ENCODE peak calls at places on chromosomes 11 and 22, in eight cellular contexts. One of them, this sample, is unnamed.

GRCh38 chr22:29308791-29309262 is 2.4 kb downstream of the GAS2L1 start:
- DNase-seq in HCT116: no peak
- DNase-seq in ovary: peak
- DNase-seq in keratinocyte: peak
- DNase-seq in heart right ventricle: no peak
- DNase-seq in stomach: no peak
- DNase-seq in brain microvascular endothelial cell: peak
- DNase-seq in astrocyte of the spinal cord: peak
- DNase-seq in this sample: peak

GRCh38 chr11:122695076-122695620 is 39.6 kb downstream of the UBASH3B start:
- DNase-seq in astrocyte of the spinal cord: no peak
- DNase-seq in keratinocyte: no peak
- DNase-seq in brain microvascular endothelial cell: no peak
- DNase-seq in stomach: no peak
- DNase-seq in HCT116: no peak
- DNase-seq in heart right ventricle: no peak
- DNase-seq in ovary: no peak
- DNase-seq in this sample: no peak

GRCh38 chr11:100445231-100445735 is 241.8 kb upstream of the ARHGAP42 start:
- DNase-seq in brain microvascular endothelial cell: peak
- DNase-seq in HCT116: no peak
- DNase-seq in astrocyte of the spinal cord: peak
- DNase-seq in ovary: no peak
- DNase-seq in stomach: peak
- DNase-seq in heart right ventricle: no peak
- DNase-seq in keratinocyte: no peak
- DNase-seq in this sample: peak

GRCh38 chr11:134581966-134582787 is 170.1 kb upstream of the B3GAT1 start:
- DNase-seq in heart right ventricle: no peak
- DNase-seq in HCT116: no peak
- DNase-seq in keratinocyte: no peak
- DNase-seq in astrocyte of the spinal cord: no peak
- DNase-seq in stomach: no peak
- DNase-seq in ovary: no peak
- DNase-seq in brain microvascular endothelial cell: no peak
- DNase-seq in this sample: no peak

GRCh38 chr11:14448229-14448628 is 51.4 kb downstream of the COPB1 start:
- DNase-seq in ovary: no peak
- DNase-seq in heart right ventricle: no peak
- DNase-seq in HCT116: no peak
- DNase-seq in stomach: no peak
- DNase-seq in keratinocyte: no peak
- DNase-seq in astrocyte of the spinal cord: no peak
- DNase-seq in brain microvascular endothelial cell: no peak
- DNase-seq in this sample: no peak

GRCh38 chr11:76166314-76166713 is 40.0 kb downstream of the WNT11 start:
- DNase-seq in ovary: no peak
- DNase-seq in astrocyte of the spinal cord: no peak
- DNase-seq in brain microvascular endothelial cell: no peak
- DNase-seq in stomach: no peak
- DNase-seq in HCT116: no peak
- DNase-seq in heart right ventricle: no peak
- DNase-seq in keratinocyte: no peak
- DNase-seq in this sample: no peak

GRCh38 chr11:19679952-19680823 is 32.4 kb upstream of the NAV2 start:
- DNase-seq in brain microvascular endothelial cell: peak
- DNase-seq in ovary: peak
- DNase-seq in keratinocyte: peak
- DNase-seq in heart right ventricle: peak
- DNase-seq in astrocyte of the spinal cord: peak
- DNase-seq in HCT116: peak
- DNase-seq in stomach: peak
- DNase-seq in this sample: peak

GRCh38 chr11:1367721-1368120 is 22.0 kb upstream of the BRSK2 start:
- DNase-seq in ovary: no peak
- DNase-seq in heart right ventricle: no peak
- DNase-seq in astrocyte of the spinal cord: no peak
- DNase-seq in keratinocyte: no peak
- DNase-seq in brain microvascular endothelial cell: no peak
- DNase-seq in HCT116: no peak
- DNase-seq in stomach: no peak
- DNase-seq in this sample: no peak

GRCh38 chr22:45007946-45008852 is 1.6 kb downstream of the PHF21B start:
- DNase-seq in ovary: peak
- DNase-seq in HCT116: no peak
- DNase-seq in astrocyte of the spinal cord: peak
- DNase-seq in heart right ventricle: no peak
- DNase-seq in keratinocyte: no peak
- DNase-seq in stomach: no peak
- DNase-seq in brain microvascular endothelial cell: no peak
- DNase-seq in this sample: no peak

GRCh38 chr11:118180300-118180703 is 3.9 kb upstream of the SCN2B start:
- DNase-seq in brain microvascular endothelial cell: no peak
- DNase-seq in astrocyte of the spinal cord: no peak
- DNase-seq in heart right ventricle: peak
- DNase-seq in stomach: no peak
- DNase-seq in keratinocyte: no peak
- DNase-seq in ovary: peak
- DNase-seq in HCT116: peak
- DNase-seq in this sample: peak

GRCh38 chr11:18632841-18633240 is 1.3 kb downstream of the SPTY2D1 start:
- DNase-seq in ovary: no peak
- DNase-seq in stomach: no peak
- DNase-seq in heart right ventricle: no peak
- DNase-seq in HCT116: no peak
- DNase-seq in keratinocyte: no peak
- DNase-seq in brain microvascular endothelial cell: no peak
- DNase-seq in astrocyte of the spinal cord: no peak
- DNase-seq in this sample: no peak

GRCh38 chr11:106391771-106392412 is 314.4 kb downstream of the AASDHPPT start:
- DNase-seq in heart right ventricle: no peak
- DNase-seq in stomach: no peak
- DNase-seq in brain microvascular endothelial cell: no peak
- DNase-seq in keratinocyte: no peak
- DNase-seq in ovary: no peak
- DNase-seq in astrocyte of the spinal cord: peak
- DNase-seq in HCT116: no peak
- DNase-seq in this sample: peak

GRCh38 chr11:103325686-103326069 is 216.5 kb downstream of the DYNC2H1 start:
- DNase-seq in ovary: no peak
- DNase-seq in stomach: no peak
- DNase-seq in HCT116: no peak
- DNase-seq in brain microvascular endothelial cell: no peak
- DNase-seq in heart right ventricle: no peak
- DNase-seq in keratinocyte: no peak
- DNase-seq in astrocyte of the spinal cord: no peak
- DNase-seq in this sample: no peak

GRCh38 chr22:32564170-32565001 is 89.8 kb downstream of the FBXO7 start:
- DNase-seq in brain microvascular endothelial cell: peak
- DNase-seq in heart right ventricle: no peak
- DNase-seq in keratinocyte: no peak
- DNase-seq in HCT116: no peak
- DNase-seq in ovary: no peak
- DNase-seq in stomach: no peak
- DNase-seq in astrocyte of the spinal cord: peak
- DNase-seq in this sample: peak

GRCh38 chr11:12200359-12201015 is 90.1 kb downstream of the MICAL2 start:
- DNase-seq in keratinocyte: no peak
- DNase-seq in astrocyte of the spinal cord: peak
- DNase-seq in HCT116: no peak
- DNase-seq in ovary: no peak
- DNase-seq in brain microvascular endothelial cell: peak
- DNase-seq in stomach: no peak
- DNase-seq in heart right ventricle: no peak
- DNase-seq in this sample: peak

DNA sequence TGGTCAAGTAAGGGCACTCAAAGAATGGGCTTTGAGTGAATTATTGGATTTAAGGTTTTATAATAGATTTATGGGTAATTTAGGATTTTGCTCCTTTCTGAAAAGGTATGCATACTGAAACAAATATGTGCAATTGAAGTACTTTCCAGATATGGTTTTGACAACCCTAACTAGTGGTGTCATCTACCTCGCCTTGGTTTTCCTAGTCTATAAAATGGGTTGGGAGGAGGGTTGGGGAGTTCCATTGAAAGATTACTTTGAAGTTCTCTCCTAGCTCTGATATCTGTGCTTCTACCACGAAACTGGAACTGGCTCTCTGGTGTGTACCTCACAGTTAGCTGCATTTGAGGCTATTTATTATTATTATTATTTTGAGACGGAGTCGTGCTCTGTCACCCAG is 431 bp upstream of the SPTBN2 start:
- DNase-seq in stomach: no peak
- DNase-seq in ovary: no peak
- DNase-seq in heart right ventricle: no peak
- DNase-seq in keratinocyte: no peak
- DNase-seq in HCT116: no peak
- DNase-seq in brain microvascular endothelial cell: no peak
- DNase-seq in astrocyte of the spinal cord: no peak
- DNase-seq in this sample: no peak
- H3K4me3 ChIP-seq in stomach: no peak
- H3K4me3 ChIP-seq in ovary: no peak
- H3K4me3 ChIP-seq in heart right ventricle: no peak
- H3K4me3 ChIP-seq in keratinocyte: no peak
- H3K4me3 ChIP-seq in HCT116: no peak
- H3K4me3 ChIP-seq in brain microvascular endothelial cell: no peak
- H3K4me3 ChIP-seq in astrocyte of the spinal cord: no peak
- H3K4me3 ChIP-seq in this sample: no peak

DNA sequence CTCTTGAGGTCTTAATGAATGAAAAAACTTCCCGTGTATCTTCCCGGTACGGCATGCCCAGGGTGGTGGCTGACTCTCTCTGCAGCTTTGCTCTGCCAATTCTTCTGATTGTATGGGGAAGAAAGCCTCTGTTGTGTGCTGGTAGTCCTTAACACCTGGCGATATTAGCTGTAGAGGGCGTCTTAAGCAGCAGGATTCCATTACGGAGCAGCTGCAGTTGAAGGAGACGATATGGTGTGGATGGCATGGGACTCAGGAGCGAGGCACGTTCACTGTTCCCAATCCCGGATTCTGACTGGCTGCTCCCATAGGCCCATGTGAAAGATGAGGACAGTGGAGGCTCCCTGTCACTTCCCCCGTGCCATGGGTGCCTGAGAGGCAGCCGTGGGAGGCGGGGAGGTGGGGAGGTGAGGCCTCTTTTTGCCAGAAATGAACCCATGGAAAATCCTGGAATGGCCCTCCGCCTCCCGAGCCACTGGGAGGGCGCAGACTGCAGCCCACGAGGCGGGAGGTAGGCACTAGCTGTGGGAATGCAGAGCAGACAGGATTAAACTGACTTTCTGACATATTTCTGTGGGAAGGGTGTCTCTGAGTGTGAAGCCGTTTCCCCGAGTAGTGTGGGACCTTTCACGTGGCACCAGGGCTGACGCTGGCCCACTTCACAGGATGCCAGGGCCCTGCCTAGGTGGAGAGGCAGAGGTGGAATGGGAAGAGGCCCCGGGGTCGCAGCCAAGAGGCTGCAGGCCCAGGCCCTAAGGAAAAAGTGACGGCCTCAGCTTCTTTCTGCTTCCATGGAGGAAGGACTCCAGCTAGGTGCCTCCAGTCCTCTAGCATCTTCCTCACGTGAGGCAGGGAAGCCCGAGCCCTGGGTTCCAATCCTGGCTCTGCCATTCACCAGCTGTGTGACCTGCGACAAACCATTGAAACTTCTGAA is 121.4 kb upstream of the CD82 start:
- DNase-seq in heart right ventricle: no peak
- DNase-seq in ovary: no peak
- DNase-seq in stomach: peak
- DNase-seq in HCT116: no peak
- DNase-seq in astrocyte of the spinal cord: no peak
- DNase-seq in keratinocyte: no peak
- DNase-seq in brain microvascular endothelial cell: no peak
- DNase-seq in this sample: no peak
- TF ChIP-seq CTCF in heart right ventricle: no peak
- TF ChIP-seq CTCF in ovary: no peak
- TF ChIP-seq CTCF in stomach: no peak
- TF ChIP-seq CTCF in HCT116: no peak
- TF ChIP-seq CTCF in astrocyte of the spinal cord: no peak
- TF ChIP-seq CTCF in keratinocyte: peak
- TF ChIP-seq CTCF in brain microvascular endothelial cell: no peak
- TF ChIP-seq CTCF in this sample: no peak

DNA sequence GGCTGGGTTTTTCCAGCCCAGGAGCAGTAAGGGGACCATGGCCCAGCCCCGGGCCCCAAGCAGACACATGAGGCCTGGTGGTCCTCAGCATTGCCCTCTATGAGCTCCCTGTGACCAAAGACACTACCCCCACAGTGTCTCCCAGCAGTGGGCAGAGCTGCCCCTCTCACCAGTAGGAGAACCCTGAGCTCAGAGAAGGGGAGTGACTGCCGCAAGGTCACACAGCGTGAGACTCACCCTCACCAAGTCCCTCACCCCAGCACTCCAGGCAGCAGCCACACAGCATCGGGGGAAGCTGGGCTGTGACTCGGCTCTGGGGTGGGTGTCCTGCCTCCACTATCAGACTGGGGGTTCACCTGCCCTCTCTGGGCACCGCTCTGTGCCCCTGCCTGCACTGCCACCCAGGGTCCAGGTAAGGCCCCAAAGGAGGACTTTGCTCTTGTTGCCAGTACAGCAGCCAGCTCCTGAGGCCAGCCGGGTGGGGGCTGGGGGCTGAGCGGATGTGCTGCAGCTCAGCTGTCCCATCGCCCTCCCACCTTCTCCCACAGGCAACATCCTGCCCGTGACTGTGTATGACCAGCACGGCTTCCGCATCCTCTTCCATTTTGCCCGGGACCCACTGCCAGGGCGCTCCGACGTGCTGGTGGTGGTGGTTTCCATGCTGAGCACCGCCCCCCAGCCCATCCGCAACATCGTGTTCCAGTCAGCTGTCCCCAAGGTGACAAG is 7.9 kb upstream of the SH3BP1 start:
- DNase-seq in ovary: no peak
- DNase-seq in stomach: no peak
- DNase-seq in keratinocyte: no peak
- DNase-seq in heart right ventricle: no peak
- DNase-seq in astrocyte of the spinal cord: no peak
- DNase-seq in HCT116: no peak
- DNase-seq in brain microvascular endothelial cell: no peak
- DNase-seq in this sample: no peak
- H3K4me3 ChIP-seq in ovary: no peak
- H3K4me3 ChIP-seq in stomach: no peak
- H3K4me3 ChIP-seq in keratinocyte: no peak
- H3K4me3 ChIP-seq in heart right ventricle: no peak
- H3K4me3 ChIP-seq in astrocyte of the spinal cord: no peak
- H3K4me3 ChIP-seq in HCT116: no peak
- H3K4me3 ChIP-seq in brain microvascular endothelial cell: no peak
- H3K4me3 ChIP-seq in this sample: no peak

GRCh38 chr11:47348859-47349258 is 3.6 kb downstream of the MYBPC3 start:
- DNase-seq in HCT116: peak
- DNase-seq in brain microvascular endothelial cell: peak
- DNase-seq in stomach: no peak
- DNase-seq in heart right ventricle: no peak
- DNase-seq in astrocyte of the spinal cord: peak
- DNase-seq in keratinocyte: no peak
- DNase-seq in ovary: no peak
- DNase-seq in this sample: peak
- TF ChIP-seq CTCF in HCT116: peak
- TF ChIP-seq CTCF in brain microvascular endothelial cell: peak
- TF ChIP-seq CTCF in stomach: no peak
- TF ChIP-seq CTCF in heart right ventricle: no peak
- TF ChIP-seq CTCF in astrocyte of the spinal cord: peak
- TF ChIP-seq CTCF in keratinocyte: peak
- TF ChIP-seq CTCF in ovary: no peak
- TF ChIP-seq CTCF in this sample: peak